ENCODE peak calls at places on chromosomes 2 and 18, in eight cellular contexts. K is AG09309; A is WERI-Rb-1; P is sigmoid colon; B is GM12864; S is mucosa of descending colon; Z is endodermal cell; W is CD8-positive, alpha-beta T cell. Q is an unnamed sample.

GRCh38 chr2:226760412-226761194 is 39.0 kb downstream of the IRS1 start:
- DNase-seq in P (no peak), W (no peak), Z (no peak), B (no peak), K (peak), A (no peak), S (no peak), Q (peak)

GRCh38 chr2:196335238-196335637 is 163.9 kb upstream of the STK17B start:
- DNase-seq in P (no peak), A (no peak), Z (peak), B (no peak), W (no peak), K (peak), S (no peak), Q (peak)

GRCh38 chr2:1891147-1891546 is 146.8 kb upstream of the PXDN start:
- DNase-seq in W (no peak), K (no peak), S (no peak), B (no peak), P (no peak), Z (no peak), A (no peak), Q (no peak)

GRCh38 chr2:181104512-181105121 is 124.2 kb downstream of the UBE2E3 start:
- DNase-seq in P (no peak), W (no peak), K (peak), S (peak), B (no peak), A (peak), Z (no peak), Q (peak)

GRCh38 chr2:37985333-37985732 is 60.2 kb downstream of the RMDN2 start:
- DNase-seq in B (peak), P (no peak), K (peak), Z (no peak), W (no peak), A (no peak), S (no peak), Q (peak)

GRCh38 chr2:160406591-160407392 is 86.8 kb downstream of the RBMS1 start:
- DNase-seq in Z (peak), K (no peak), W (peak), A (peak), S (peak), B (peak), P (peak), Q (peak)

GRCh38 chr2:24894750-24895149 is 25.3 kb downstream of the ADCY3 start:
- DNase-seq in P (no peak), Z (no peak), A (no peak), B (no peak), W (no peak), K (no peak), S (no peak), Q (no peak)

GRCh38 chr2:221676566-221677172 is 104.6 kb upstream of the EPHA4 start:
- DNase-seq in P (no peak), W (no peak), Z (no peak), K (no peak), B (no peak), S (no peak), A (no peak), Q (peak)

GRCh38 chr2:10171006-10171800 is 48.7 kb downstream of the RRM2 start:
- DNase-seq in Z (peak), W (no peak), S (no peak), B (no peak), K (no peak), A (no peak), P (no peak), Q (no peak)

GRCh38 chr2:164112105-164112504 is 376.3 kb upstream of the FIGN start:
- DNase-seq in A (no peak), P (no peak), K (no peak), W (no peak), B (no peak), Z (no peak), S (no peak), Q (no peak)
- H3K4me3 ChIP-seq in A (no peak), P (no peak), K (no peak), W (no peak), B (no peak), Z (no peak), S (no peak), Q (no peak)

GRCh38 chr2:27655155-27655951 is 8.1 kb downstream of the SUPT7L start:
- DNase-seq in Z (peak), P (no peak), B (no peak), S (no peak), K (no peak), W (no peak), A (peak), Q (peak)
- TF ChIP-seq CTCF in Z (peak), P (no peak), B (no peak), S (no peak), K (no peak), W (no peak), A (peak), Q (no peak)

GRCh38 chr2:137992039-137992646 is 27.9 kb downstream of the HNMT start:
- DNase-seq in Z (peak), P (no peak), K (no peak), B (no peak), A (no peak), W (no peak), S (no peak), Q (no peak)
- H3K4me3 ChIP-seq in Z (no peak), P (no peak), K (no peak), B (no peak), A (no peak), W (no peak), S (no peak), Q (no peak)

GRCh38 chr2:8231909-8232308 is 449.9 kb upstream of the ID2 start:
- DNase-seq in P (no peak), Z (no peak), W (no peak), A (no peak), K (no peak), S (no peak), B (no peak), Q (no peak)

GRCh38 chr2:8230466-8230865 is 451.4 kb upstream of the ID2 start:
- DNase-seq in B (no peak), K (no peak), Z (no peak), S (no peak), W (no peak), A (no peak), P (no peak), Q (no peak)

GRCh38 chr2:8225257-8225656 is 456.6 kb upstream of the ID2 start:
- DNase-seq in S (no peak), Z (no peak), A (no peak), P (no peak), K (no peak), W (no peak), B (no peak), Q (no peak)

GRCh38 chr2:8225798-8226197 is 456.1 kb upstream of the ID2 start:
- DNase-seq in W (no peak), K (no peak), B (no peak), P (no peak), S (no peak), A (no peak), Z (no peak), Q (no peak)

GRCh38 chr2:8229546-8229986 is 452.3 kb upstream of the ID2 start:
- DNase-seq in W (peak), P (peak), S (peak), A (no peak), B (peak), Z (no peak), K (peak), Q (peak)
- TF ChIP-seq CTCF in W (no peak), P (no peak), S (no peak), A (no peak), B (no peak), Z (no peak), K (no peak), Q (peak)

DNA sequence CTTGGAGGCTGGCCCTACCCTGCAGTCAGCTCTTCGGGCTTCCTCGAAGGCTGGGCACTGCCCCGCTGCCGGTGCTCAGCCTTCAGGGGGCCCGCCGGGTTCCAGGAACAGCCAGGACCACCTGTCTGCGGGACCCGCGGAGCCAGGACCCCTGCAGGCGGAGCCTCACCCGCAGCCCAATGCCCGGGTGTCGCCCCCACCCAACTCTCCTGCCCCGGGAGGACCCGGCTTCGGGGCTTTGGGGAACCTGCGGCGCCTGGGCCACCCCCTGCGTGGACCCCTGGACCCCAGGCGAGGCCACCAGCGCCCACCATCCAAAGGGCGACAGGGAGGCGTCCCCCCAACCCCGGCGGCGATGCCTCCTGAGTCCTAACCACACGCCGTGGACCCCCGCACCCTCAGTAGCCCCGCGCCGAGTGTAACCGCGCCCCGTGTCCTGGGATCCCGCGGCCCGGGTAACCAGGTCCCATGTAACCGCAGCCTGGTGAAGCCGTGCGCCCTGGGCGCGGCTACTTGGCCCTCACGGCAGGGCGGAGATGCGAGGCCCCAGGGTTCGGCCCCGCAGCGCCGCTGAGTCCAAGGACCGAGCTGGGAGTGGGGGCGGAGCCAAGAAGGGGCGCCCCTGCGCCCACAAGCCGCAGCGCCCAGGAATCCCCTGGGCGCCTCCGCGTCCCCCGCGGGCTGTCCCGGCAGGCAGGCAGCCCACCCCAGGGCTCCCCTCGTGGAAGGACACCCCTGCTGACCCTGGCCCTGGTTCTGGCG is 11.0 kb upstream of the UBE2F start:
- DNase-seq in A (no peak), Z (peak), B (no peak), W (no peak), P (no peak), S (peak), K (no peak), Q (no peak)
- H3K4me3 ChIP-seq in A (no peak), Z (peak), B (no peak), W (no peak), P (peak), S (no peak), K (peak), Q (peak)

GRCh38 chr2:54176577-54176976 is 61.2 kb downstream of the ACYP2 start:
- DNase-seq in S (peak), B (no peak), W (no peak), Z (peak), K (peak), P (peak), A (peak), Q (peak)
- TF ChIP-seq CTCF in S (no peak), B (peak), W (no peak), Z (peak), K (peak), P (no peak), A (peak), Q (peak)

GRCh38 chr18:23422751-23423418 is 30.2 kb upstream of the RIOK3 start:
- DNase-seq in S (peak), B (peak), K (no peak), W (no peak), P (no peak), A (no peak), Z (no peak), Q (peak)
- H3K4me3 ChIP-seq in S (no peak), B (no peak), K (no peak), W (no peak), P (no peak), A (no peak), Z (no peak), Q (no peak)

GRCh38 chr2:173462908-173463840 is 108.5 kb downstream of the CDCA7 start:
- DNase-seq in Z (peak), W (no peak), P (no peak), A (peak), B (no peak), K (no peak), S (peak), Q (no peak)
- TF ChIP-seq CTCF in Z (no peak), W (no peak), P (no peak), A (peak), B (no peak), K (no peak), S (no peak), Q (no peak)

GRCh38 chr2:73291093-73291460 is 2.3 kb downstream of the EGR4 start:
- DNase-seq in P (no peak), A (no peak), W (peak), B (no peak), Z (peak), S (peak), K (no peak), Q (peak)
- H3K4me3 ChIP-seq in P (peak), A (peak), W (peak), B (peak), Z (no peak), S (no peak), K (no peak), Q (no peak)

GRCh38 chr2:155708052-155708451 is 624.5 kb downstream of the NR4A2 start:
- DNase-seq in K (no peak), P (no peak), Z (no peak), S (no peak), W (no peak), B (no peak), A (peak), Q (no peak)
- TF ChIP-seq CTCF in K (no peak), P (no peak), Z (peak), S (no peak), W (no peak), B (no peak), A (no peak), Q (no peak)

Q was measured in fibroblast of mammary gland.